ENCODE peak calls at places on chromosomes 4 and X, in five cellular contexts. K is K562, E is mammary epithelial cell, I is PC-3, A is H1. S is an unnamed sample.

GRCh38 chr4:101669832-101670188 is 120.7 kb upstream of the BANK1 start:
- DNase-seq in K (no peak), E (no peak), I (no peak), A (no peak), S (no peak)

GRCh38 chr4:176277162-176277904 is 8.3 kb upstream of the ASB5 start:
- DNase-seq in K (peak), E (peak), I (peak), A (no peak), S (peak)

GRCh38 chr4:17491196-17491595 is 20.7 kb downstream of the QDPR start:
- DNase-seq in K (no peak), E (no peak), I (no peak), A (no peak), S (no peak)

GRCh38 chr4:176545886-176546285 is 226.1 kb downstream of the SPCS3 start:
- DNase-seq in K (no peak), E (no peak), I (no peak), A (no peak), S (no peak)

GRCh38 chrX:83934220-83934619 is 73.3 kb downstream of the CYLC1 start:
- DNase-seq in K (no peak), E (no peak), I (peak), A (no peak), S (no peak)

GRCh38 chrX:10612215-10612614 is 8.2 kb downstream of the MID1 start:
- DNase-seq in K (no peak), E (no peak), I (peak), A (no peak), S (no peak)

GRCh38 chr4:6360385-6360784 is 90.7 kb downstream of the WFS1 start:
- DNase-seq in K (no peak), E (no peak), I (no peak), A (no peak), S (no peak)

GRCh38 chr4:113645771-113646455 is 115.6 kb downstream of the CAMK2D start:
- DNase-seq in K (peak), E (peak), I (peak), A (no peak), S (peak)

GRCh38 chrX:133493366-133493765 is 78.1 kb upstream of the GPC4 start:
- DNase-seq in K (no peak), E (peak), I (no peak), A (no peak), S (no peak)

GRCh38 chr4:87078987-87079469 is 141.4 kb downstream of the KLHL8 start:
- DNase-seq in K (no peak), E (no peak), I (no peak), A (no peak), S (no peak)

GRCh38 chrX:54076903-54077302 is 32.6 kb upstream of the PHF8 start:
- DNase-seq in K (no peak), E (peak), I (peak), A (no peak), S (peak)

GRCh38 chrX:152968193-152968592 is 25.7 kb downstream of the PNMA5 start:
- DNase-seq in K (no peak), E (no peak), I (no peak), A (no peak), S (no peak)

GRCh38 chr4:141102367-141102766 is 30.9 kb downstream of the RNF150 start:
- DNase-seq in K (no peak), E (peak), I (peak), A (no peak), S (peak)

GRCh38 chr4:74671074-74671698 is 123.1 kb downstream of the BTC start:
- DNase-seq in K (peak), E (peak), I (peak), A (peak), S (peak)

GRCh38 chrX:8433296-8434094 is 31.1 kb upstream of the VCX3B start:
- DNase-seq in K (no peak), E (peak), I (peak), A (no peak), S (peak)

GRCh38 chrX:72714471-72714916 is 388 bp upstream of the PHKA1 start:
- DNase-seq in K (no peak), E (peak), I (peak), A (peak), S (peak)

GRCh38 chr4:6425911-6426310 is 46.5 kb downstream of the PPP2R2C start:
- DNase-seq in K (no peak), E (no peak), I (no peak), A (no peak), S (no peak)

GRCh38 chrX:77160301-77160700 is 286.9 kb upstream of the FGF16 start:
- DNase-seq in K (no peak), E (no peak), I (peak), A (peak), S (peak)

GRCh38 chrX:96455078-96455477 is 229.6 kb upstream of the DIAPH2 start:
- DNase-seq in K (no peak), E (no peak), I (no peak), A (no peak), S (no peak)

GRCh38 chr4:11704136-11704535 is 275.4 kb upstream of the HS3ST1 start:
- DNase-seq in K (no peak), E (peak), I (no peak), A (no peak), S (peak)

GRCh38 chr4:757111-757510 is 51.5 kb downstream of the PCGF3 start:
- DNase-seq in K (no peak), E (no peak), I (no peak), A (no peak), S (no peak)

GRCh38 chr4:8593268-8594096 is 917 bp downstream of the CPZ start:
- DNase-seq in K (no peak), E (no peak), I (no peak), A (peak), S (no peak)

GRCh38 chr4:9704551-9705332 is 76.7 kb upstream of the DRD5 start:
- DNase-seq in K (no peak), E (no peak), I (no peak), A (no peak), S (no peak)

GRCh38 chrX:49272426-49272825 is 2.8 kb downstream of the PPP1R3F start:
- DNase-seq in K (no peak), E (no peak), I (no peak), A (no peak), S (no peak)

GRCh38 chr4:125505637-125506036 is 190.9 kb downstream of the FAT4 start:
- DNase-seq in K (no peak), E (no peak), I (no peak), A (no peak), S (no peak)

GRCh38 chrX:134545524-134545923 is 85.6 kb downstream of the HPRT1 start:
- DNase-seq in K (no peak), E (no peak), I (no peak), A (no peak), S (no peak)

GRCh38 chrX:72121381-72121780 is 10.3 kb downstream of the RTL5 start:
- DNase-seq in K (no peak), E (peak), I (peak), A (no peak), S (no peak)

GRCh38 chr4:152257601-152258066 is 278.3 kb downstream of the FBXW7 start:
- DNase-seq in K (no peak), E (no peak), I (peak), A (no peak), S (no peak)

GRCh38 chr4:157265281-157265680 is 44.8 kb downstream of the GRIA2 start:
- DNase-seq in K (no peak), E (peak), I (peak), A (no peak), S (peak)

GRCh38 chrX:12758291-12758690 is 32.9 kb upstream of the PRPS2 start:
- DNase-seq in K (no peak), E (peak), I (no peak), A (no peak), S (no peak)

GRCh38 chr4:87896020-87896621 is 63.4 kb downstream of the MEPE start:
- DNase-seq in K (no peak), E (peak), I (peak), A (no peak), S (peak)

GRCh38 chr4:138485498-138485897 is 243.3 kb upstream of the SLC7A11 start:
- DNase-seq in K (no peak), E (no peak), I (no peak), A (no peak), S (no peak)

GRCh38 chr4:140126261-140126660 is 27.7 kb downstream of the MAML3 start:
- DNase-seq in K (no peak), E (no peak), I (no peak), A (no peak), S (no peak)

GRCh38 chr4:38512840-38513239 is 151.2 kb upstream of the KLF3 start:
- DNase-seq in K (no peak), E (no peak), I (no peak), A (no peak), S (no peak)

GRCh38 chr4:88275516-88275915 is 8.8 kb downstream of the PPM1K start:
- DNase-seq in K (no peak), E (no peak), I (peak), A (no peak), S (no peak)

GRCh38 chr4:26557164-26557563 is 26.7 kb upstream of the TBC1D19 start:
- DNase-seq in K (no peak), E (peak), I (peak), A (no peak), S (no peak)

GRCh38 chr4:77662396-77662795 is 56.8 kb downstream of the CXCL13 start:
- DNase-seq in K (no peak), E (no peak), I (no peak), A (no peak), S (no peak)

GRCh38 chr4:152998861-152999260 is 62.7 kb downstream of the FHDC1 start:
- DNase-seq in K (no peak), E (no peak), I (no peak), A (no peak), S (no peak)

GRCh38 chr4:94758141-94758699 is 465 bp downstream of the BMPR1B start:
- DNase-seq in K (no peak), E (no peak), I (peak), A (peak), S (no peak)
- TF ChIP-seq EZH2 in K (no peak), E (no peak), I (no peak), A (no peak), S (no peak)

GRCh38 chr4:106618920-106619319 is 250.3 kb upstream of the GIMD1 start:
- DNase-seq in K (no peak), E (no peak), I (no peak), A (no peak), S (no peak)
- TF ChIP-seq CTCF in K (no peak), E (no peak), I (no peak), A (no peak), S (no peak)

GRCh38 chr4:84491420-84491819 is 7.7 kb downstream of the NKX6-1 start:
- DNase-seq in K (no peak), E (no peak), I (no peak), A (no peak), S (no peak)

GRCh38 chr4:84492290-84492689 is 6.8 kb downstream of the NKX6-1 start:
- DNase-seq in K (no peak), E (no peak), I (no peak), A (no peak), S (no peak)

GRCh38 chr4:84494518-84494917 is 4.6 kb downstream of the NKX6-1 start:
- DNase-seq in K (no peak), E (no peak), I (no peak), A (no peak), S (no peak)

GRCh38 chr4:84492737-84493091 is 6.4 kb downstream of the NKX6-1 start:
- DNase-seq in K (no peak), E (no peak), I (no peak), A (no peak), S (no peak)

GRCh38 chr4:84493092-84493850 is 5.8 kb downstream of the NKX6-1 start:
- DNase-seq in K (no peak), E (no peak), I (no peak), A (peak), S (no peak)
- TF ChIP-seq EZH2 in K (no peak), E (peak), I (no peak), A (peak), S (no peak)

GRCh38 chrX:29233592-29234179 is 646.4 kb downstream of the IL1RAPL1 start:
- DNase-seq in K (no peak), E (no peak), I (no peak), A (no peak), S (no peak)

GRCh38 chrX:29229802-29230201 is 642.6 kb downstream of the IL1RAPL1 start:
- DNase-seq in K (no peak), E (peak), I (peak), A (no peak), S (no peak)

DNA sequence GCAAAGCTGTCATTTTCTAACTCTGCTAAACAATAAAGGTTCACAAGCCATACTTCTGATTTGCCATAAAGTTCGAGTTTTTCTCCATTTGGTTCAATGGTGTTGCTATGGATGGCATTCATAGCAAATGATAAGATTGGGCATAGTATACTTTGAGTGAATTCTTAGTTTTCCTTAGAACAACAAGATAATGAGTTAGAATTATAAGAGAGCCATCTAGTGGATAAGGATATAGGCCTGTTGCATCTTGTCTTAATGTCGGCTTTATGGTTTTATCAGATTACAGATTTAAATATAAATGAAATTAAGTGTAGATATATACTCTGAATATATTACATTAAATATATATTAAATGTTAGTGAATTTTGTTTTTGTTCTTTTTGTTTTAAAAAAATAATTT is 644.6 kb downstream of the IL1RAPL1 start:
- DNase-seq in K (no peak), E (no peak), I (peak), A (no peak), S (no peak)
- TF ChIP-seq CTCF in K (no peak), E (peak), I (peak), A (no peak), S (peak)